ENCODE peak calls at places on chromosomes 3 and 15, in five cellular contexts. S, L, H, A and Z are unnamed samples.

GRCh38 chr15:25241241-25241801 is 197.5 kb downstream of the UBE3A start:
- DNase-seq in S (peak), H (no peak), A (no peak), L (no peak), Z (no peak)

GRCh38 chr15:68849477-68849876 is 28.8 kb upstream of the ANP32A start:
- DNase-seq in H (no peak), A (no peak), L (no peak), S (no peak), Z (no peak)

GRCh38 chr3:168034152-168034928 is 61.4 kb downstream of the GOLIM4 start:
- DNase-seq in H (peak), A (no peak), S (no peak), L (peak), Z (no peak)

GRCh38 chr3:136957751-136958288 is at the start of gene IL20RB:
- DNase-seq in L (peak), S (no peak), A (no peak), H (peak), Z (peak)

GRCh38 chr3:158106773-158107461 is 697 bp upstream of the SHOX2 start:
- DNase-seq in A (no peak), L (peak), H (peak), S (peak), Z (no peak)

GRCh38 chr3:101809178-101810022 is 30.4 kb downstream of the NXPE3 start:
- DNase-seq in L (peak), H (peak), A (peak), S (no peak), Z (peak)

GRCh38 chr3:107271787-107272387 is 105.4 kb upstream of the CCDC54 start:
- DNase-seq in L (peak), H (peak), S (no peak), A (no peak), Z (peak)

GRCh38 chr3:16302082-16302631 is 37.1 kb downstream of the OXNAD1 start:
- DNase-seq in S (no peak), L (no peak), A (no peak), H (no peak), Z (no peak)

GRCh38 chr3:13420051-13420816 is at the start of gene NUP210:
- DNase-seq in L (no peak), H (no peak), S (peak), A (peak), Z (no peak)

GRCh38 chr15:58260911-58261267 is 122.7 kb downstream of the AQP9 start:
- DNase-seq in L (peak), A (no peak), H (peak), S (no peak), Z (peak)

GRCh38 chr15:38611228-38611627 is 46.6 kb upstream of the RASGRP1 start:
- DNase-seq in L (no peak), H (no peak), S (peak), A (no peak), Z (no peak)

GRCh38 chr15:90592144-90592887 is 62.6 kb downstream of the CRTC3 start:
- DNase-seq in L (peak), A (no peak), H (peak), S (no peak), Z (peak)